ENCODE peak calls at places on chromosome 6, in four cellular contexts. Y is ovary, F is endodermal cell, G is neural progenitor cell. S is an unnamed sample. For H3K4me1 and H3K27me3, the result is how much of the 10 kb centered on the place peaks cover.

GRCh38 chr6:84428300-84428907 is 201.0 kb upstream of the CEP162 start:
- DNase-seq in Y (no peak), F (peak), G (peak), S (peak)

GRCh38 chr6:38261626-38262025 is 378.1 kb downstream of the BTBD9 start:
- DNase-seq in F (no peak), Y (no peak), G (no peak), S (no peak)

GRCh38 chr6:36821581-36822335 is 17.5 kb downstream of the CPNE5 start:
- DNase-seq in F (no peak), Y (no peak), G (no peak), S (no peak)

GRCh38 chr6:137282253-137282652 is 63.1 kb upstream of the IFNGR1 start:
- DNase-seq in F (no peak), G (no peak), Y (no peak), S (no peak)

GRCh38 chr6:40631760-40632159 is 44.6 kb upstream of the LRFN2 start:
- DNase-seq in Y (no peak), G (peak), F (peak), S (no peak)

GRCh38 chr6:36386495-36387439 is 702 bp downstream of the ETV7 start:
- DNase-seq in F (peak), G (peak), Y (peak), S (peak)

GRCh38 chr6:15065603-15066002 is 180.3 kb upstream of the JARID2 start:
- DNase-seq in F (no peak), G (no peak), Y (no peak), S (no peak)

GRCh38 chr6:96611342-96611964 is 48.5 kb downstream of the FHL5 start:
- DNase-seq in Y (no peak), F (no peak), G (no peak), S (no peak)

GRCh38 chr6:127404594-127405178 is 54.5 kb downstream of the KIAA0408 start:
- DNase-seq in Y (no peak), G (no peak), F (no peak), S (no peak)

GRCh38 chr6:137122612-137123011 is 50.8 kb downstream of the IL22RA2 start:
- DNase-seq in Y (no peak), G (no peak), F (no peak), S (no peak)

GRCh38 chr6:46378882-46379405 is 112.3 kb downstream of the RCAN2 start:
- DNase-seq in F (no peak), G (no peak), Y (no peak), S (no peak)
- H3K4me1 ChIP-seq in F (under half), G (under half), Y (under half), S (under half)

GRCh38 chr6:100466410-100467143 is 1.9 kb upstream of the SIM1 start:
- DNase-seq in G (peak), F (peak), Y (no peak), S (no peak)
- H3K27me3 ChIP-seq in G (half or more), F (half or more), Y (under half), S (half or more)

GRCh38 chr6:169312658-169313346 is 59.2 kb upstream of the THBS2 start:
- DNase-seq in F (no peak), G (no peak), Y (no peak), S (no peak)
- TF ChIP-seq CTCF in F (no peak), G (no peak), Y (no peak), S (no peak)

GRCh38 chr6:3228791-3229565 is 1.5 kb upstream of the TUBB2B start:
- DNase-seq in Y (no peak), F (peak), G (peak), S (no peak)

GRCh38 chr6:3226422-3227362 is 761 bp downstream of the TUBB2B start:
- DNase-seq in F (peak), Y (no peak), G (peak), S (peak)

GRCh38 chr6:3228046-3228671 is 706 bp upstream of the TUBB2B start:
- DNase-seq in Y (no peak), F (peak), G (peak), S (no peak)

GRCh38 chr6:3229566-3230274 is 2.3 kb upstream of the TUBB2B start:
- DNase-seq in G (peak), F (peak), Y (no peak), S (no peak)

DNA sequence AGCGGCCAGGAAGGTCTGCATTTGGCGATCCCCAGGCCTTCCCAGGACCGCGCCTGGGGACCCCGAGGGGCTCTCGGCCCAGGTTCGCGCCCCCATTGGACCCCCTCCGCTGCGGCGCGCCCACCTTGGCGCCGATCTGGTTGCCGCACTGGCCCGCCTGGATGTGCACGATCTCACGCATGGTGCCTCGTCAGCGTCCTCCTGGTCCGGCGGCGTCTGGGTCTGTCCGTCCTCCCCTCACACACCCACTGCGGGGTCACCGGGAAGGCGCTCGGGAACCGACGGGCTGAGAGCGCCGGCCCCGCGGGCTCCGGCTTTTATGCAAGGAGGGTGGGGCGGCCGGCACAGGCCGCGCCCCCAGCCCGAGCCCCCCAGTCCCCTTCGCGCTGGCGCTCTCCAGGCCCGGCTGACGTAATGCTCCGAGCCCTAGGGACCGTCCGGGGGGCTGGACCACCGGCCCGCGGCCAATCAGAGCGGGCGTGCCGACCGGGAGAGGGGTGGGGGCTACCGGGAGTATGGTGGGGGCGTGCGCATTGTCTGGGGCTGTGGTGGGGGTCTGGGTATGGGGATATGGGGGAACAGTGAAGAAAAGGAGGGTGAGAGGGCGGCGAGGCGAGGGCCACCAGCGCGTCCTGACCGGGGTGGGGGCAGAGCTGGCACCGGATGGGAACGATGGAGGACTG is at the start of gene TUBB2B:
- DNase-seq in G (peak), Y (no peak), F (peak), S (peak)
- H3K4me1 ChIP-seq in G (under half), Y (under half), F (under half), S (under half)

S was measured in uterus.